ENCODE peak calls at places on chromosomes 16 and 17, in six cellular contexts. One of them, this sample, is unnamed.

GRCh38 chr16:31105677-31106213 is 2.4 kb upstream of the BCKDK start:
- DNase-seq in MM.1S: peak
- DNase-seq in neural crest cell: peak
- DNase-seq in ovary: peak
- DNase-seq in stomach: peak
- DNase-seq in CD8-positive, alpha-beta T cell: peak
- DNase-seq in this sample: no peak

GRCh38 chr17:34318474-34318873 is 761 bp upstream of the CCL8 start:
- DNase-seq in stomach: no peak
- DNase-seq in ovary: no peak
- DNase-seq in CD8-positive, alpha-beta T cell: no peak
- DNase-seq in MM.1S: peak
- DNase-seq in neural crest cell: no peak
- DNase-seq in this sample: no peak

GRCh38 chr16:20904507-20905079 is 4.0 kb downstream of the LYRM1 start:
- DNase-seq in CD8-positive, alpha-beta T cell: no peak
- DNase-seq in neural crest cell: no peak
- DNase-seq in stomach: peak
- DNase-seq in ovary: no peak
- DNase-seq in MM.1S: peak
- DNase-seq in this sample: no peak

GRCh38 chr16:52068447-52069074 is 478.4 kb downstream of the TOX3 start:
- DNase-seq in ovary: no peak
- DNase-seq in MM.1S: peak
- DNase-seq in stomach: peak
- DNase-seq in CD8-positive, alpha-beta T cell: no peak
- DNase-seq in neural crest cell: peak
- DNase-seq in this sample: no peak

GRCh38 chr17:56593741-56594527 is 435 bp downstream of the NOG start:
- DNase-seq in ovary: peak
- DNase-seq in stomach: peak
- DNase-seq in neural crest cell: peak
- DNase-seq in CD8-positive, alpha-beta T cell: no peak
- DNase-seq in MM.1S: peak
- DNase-seq in this sample: no peak

GRCh38 chr16:69179255-69180010 is 7.5 kb upstream of the SNTB2 start:
- DNase-seq in CD8-positive, alpha-beta T cell: no peak
- DNase-seq in ovary: peak
- DNase-seq in MM.1S: peak
- DNase-seq in neural crest cell: no peak
- DNase-seq in stomach: peak
- DNase-seq in this sample: no peak

GRCh38 chr16:88486398-88487123 is 33.5 kb downstream of the ZFPM1 start:
- DNase-seq in CD8-positive, alpha-beta T cell: no peak
- DNase-seq in MM.1S: no peak
- DNase-seq in neural crest cell: no peak
- DNase-seq in ovary: no peak
- DNase-seq in stomach: no peak
- DNase-seq in this sample: no peak

GRCh38 chr17:73589096-73589980 is 54.9 kb downstream of the SDK2 start:
- DNase-seq in stomach: no peak
- DNase-seq in MM.1S: no peak
- DNase-seq in ovary: no peak
- DNase-seq in CD8-positive, alpha-beta T cell: no peak
- DNase-seq in neural crest cell: no peak
- DNase-seq in this sample: no peak

GRCh38 chr17:4796550-4796915 is 569 bp downstream of the PSMB6 start:
- DNase-seq in neural crest cell: peak
- DNase-seq in ovary: no peak
- DNase-seq in MM.1S: no peak
- DNase-seq in CD8-positive, alpha-beta T cell: no peak
- DNase-seq in stomach: no peak
- DNase-seq in this sample: no peak

GRCh38 chr17:74190154-74190553 is 13.3 kb upstream of the RPL38 start:
- DNase-seq in stomach: no peak
- DNase-seq in neural crest cell: no peak
- DNase-seq in MM.1S: peak
- DNase-seq in ovary: no peak
- DNase-seq in CD8-positive, alpha-beta T cell: no peak
- DNase-seq in this sample: peak

GRCh38 chr16:74224828-74225227 is 71.8 kb upstream of the PSMD7 start:
- DNase-seq in stomach: no peak
- DNase-seq in CD8-positive, alpha-beta T cell: no peak
- DNase-seq in neural crest cell: no peak
- DNase-seq in MM.1S: no peak
- DNase-seq in ovary: no peak
- DNase-seq in this sample: no peak

GRCh38 chr17:83055911-83056582 is 23.4 kb upstream of the METRNL start:
- DNase-seq in MM.1S: no peak
- DNase-seq in neural crest cell: no peak
- DNase-seq in ovary: peak
- DNase-seq in stomach: peak
- DNase-seq in CD8-positive, alpha-beta T cell: no peak
- DNase-seq in this sample: no peak

GRCh38 chr17:72334205-72334604 is 213.4 kb downstream of the SOX9 start:
- DNase-seq in CD8-positive, alpha-beta T cell: no peak
- DNase-seq in MM.1S: no peak
- DNase-seq in ovary: no peak
- DNase-seq in stomach: no peak
- DNase-seq in neural crest cell: no peak
- DNase-seq in this sample: no peak

GRCh38 chr17:79746955-79747507 is 16.3 kb downstream of the ENPP7 start:
- DNase-seq in neural crest cell: no peak
- DNase-seq in CD8-positive, alpha-beta T cell: no peak
- DNase-seq in MM.1S: no peak
- DNase-seq in stomach: no peak
- DNase-seq in ovary: no peak
- DNase-seq in this sample: no peak

GRCh38 chr17:65270932-65271700 is 133.9 kb downstream of the RGS9 start:
- DNase-seq in stomach: no peak
- DNase-seq in MM.1S: no peak
- DNase-seq in CD8-positive, alpha-beta T cell: no peak
- DNase-seq in neural crest cell: no peak
- DNase-seq in ovary: no peak
- DNase-seq in this sample: no peak

GRCh38 chr16:6573577-6573976 is 759.1 kb upstream of the RBFOX1 start:
- DNase-seq in ovary: no peak
- DNase-seq in neural crest cell: peak
- DNase-seq in CD8-positive, alpha-beta T cell: no peak
- DNase-seq in stomach: no peak
- DNase-seq in MM.1S: peak
- DNase-seq in this sample: peak

GRCh38 chr17:41618341-41619161 is 5.8 kb downstream of the KRT17 start:
- DNase-seq in ovary: no peak
- DNase-seq in MM.1S: no peak
- DNase-seq in stomach: no peak
- DNase-seq in CD8-positive, alpha-beta T cell: no peak
- DNase-seq in neural crest cell: no peak
- DNase-seq in this sample: no peak

GRCh38 chr17:54172654-54173316 is 350.1 kb downstream of the KIF2B start:
- DNase-seq in MM.1S: peak
- DNase-seq in ovary: no peak
- DNase-seq in stomach: no peak
- DNase-seq in CD8-positive, alpha-beta T cell: no peak
- DNase-seq in neural crest cell: peak
- DNase-seq in this sample: no peak
- TF ChIP-seq CTCF in MM.1S: peak
- TF ChIP-seq CTCF in ovary: no peak
- TF ChIP-seq CTCF in stomach: no peak
- TF ChIP-seq CTCF in CD8-positive, alpha-beta T cell: no peak
- TF ChIP-seq CTCF in neural crest cell: peak
- TF ChIP-seq CTCF in this sample: peak

DNA sequence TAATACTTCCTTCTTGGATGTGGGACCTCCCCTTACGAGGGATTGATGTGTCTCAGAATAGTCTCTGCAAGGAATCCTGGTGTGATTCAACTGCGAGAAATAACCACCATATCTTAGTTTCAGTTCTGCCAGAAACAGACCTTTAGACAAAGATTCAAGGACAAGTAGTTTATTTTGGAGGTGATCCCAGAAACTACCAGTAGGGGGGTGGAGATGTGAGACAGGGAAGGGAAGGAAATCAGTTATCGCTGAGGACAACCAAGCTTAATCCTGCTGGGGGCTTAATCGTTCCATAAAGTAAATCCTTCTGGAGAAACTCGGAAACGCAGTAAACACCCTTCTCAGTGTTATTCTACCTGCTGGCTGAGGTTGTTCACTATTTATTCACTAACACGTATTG is 5.0 kb upstream of the SDR42E1 start:
- DNase-seq in stomach: no peak
- DNase-seq in CD8-positive, alpha-beta T cell: no peak
- DNase-seq in neural crest cell: no peak
- DNase-seq in ovary: no peak
- DNase-seq in MM.1S: peak
- DNase-seq in this sample: no peak
- TF ChIP-seq CTCF in stomach: no peak
- TF ChIP-seq CTCF in CD8-positive, alpha-beta T cell: no peak
- TF ChIP-seq CTCF in neural crest cell: peak
- TF ChIP-seq CTCF in ovary: no peak
- TF ChIP-seq CTCF in MM.1S: peak
- TF ChIP-seq CTCF in this sample: no peak

DNA sequence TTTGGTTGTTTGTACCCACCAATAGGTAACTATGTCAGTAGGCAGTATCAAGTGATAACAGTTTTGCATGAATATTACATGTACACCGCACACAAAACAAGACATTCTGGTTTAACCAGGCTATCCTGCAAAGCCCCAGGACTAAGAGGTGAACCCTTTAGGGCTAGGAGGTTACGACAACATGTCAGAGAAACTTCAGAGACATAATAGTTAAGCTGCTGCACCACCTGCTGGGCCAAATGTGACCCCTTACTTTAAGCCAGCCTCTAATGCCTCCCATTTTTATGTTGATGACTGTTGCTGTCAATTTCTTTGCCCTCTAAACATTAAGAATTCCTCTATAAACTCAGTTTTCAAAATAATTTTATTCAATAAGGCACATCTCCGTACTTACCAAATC is 15.4 kb downstream of the SRP68 start:
- DNase-seq in ovary: no peak
- DNase-seq in CD8-positive, alpha-beta T cell: no peak
- DNase-seq in stomach: no peak
- DNase-seq in neural crest cell: no peak
- DNase-seq in MM.1S: no peak
- DNase-seq in this sample: no peak
- TF ChIP-seq CTCF in ovary: no peak
- TF ChIP-seq CTCF in CD8-positive, alpha-beta T cell: peak
- TF ChIP-seq CTCF in stomach: no peak
- TF ChIP-seq CTCF in neural crest cell: no peak
- TF ChIP-seq CTCF in MM.1S: no peak
- TF ChIP-seq CTCF in this sample: no peak

GRCh38 chr17:7528842-7529241 is 20.0 kb upstream of the TNFSF12 start:
- DNase-seq in ovary: no peak
- DNase-seq in neural crest cell: no peak
- DNase-seq in stomach: no peak
- DNase-seq in CD8-positive, alpha-beta T cell: no peak
- DNase-seq in MM.1S: no peak
- DNase-seq in this sample: no peak

GRCh38 chr17:7523033-7523432 is 25.8 kb upstream of the TNFSF12 start:
- DNase-seq in neural crest cell: peak
- DNase-seq in ovary: no peak
- DNase-seq in stomach: peak
- DNase-seq in MM.1S: peak
- DNase-seq in CD8-positive, alpha-beta T cell: no peak
- DNase-seq in this sample: no peak
- TF ChIP-seq CTCF in neural crest cell: peak
- TF ChIP-seq CTCF in ovary: no peak
- TF ChIP-seq CTCF in stomach: no peak
- TF ChIP-seq CTCF in MM.1S: peak
- TF ChIP-seq CTCF in CD8-positive, alpha-beta T cell: peak
- TF ChIP-seq CTCF in this sample: peak

DNA sequence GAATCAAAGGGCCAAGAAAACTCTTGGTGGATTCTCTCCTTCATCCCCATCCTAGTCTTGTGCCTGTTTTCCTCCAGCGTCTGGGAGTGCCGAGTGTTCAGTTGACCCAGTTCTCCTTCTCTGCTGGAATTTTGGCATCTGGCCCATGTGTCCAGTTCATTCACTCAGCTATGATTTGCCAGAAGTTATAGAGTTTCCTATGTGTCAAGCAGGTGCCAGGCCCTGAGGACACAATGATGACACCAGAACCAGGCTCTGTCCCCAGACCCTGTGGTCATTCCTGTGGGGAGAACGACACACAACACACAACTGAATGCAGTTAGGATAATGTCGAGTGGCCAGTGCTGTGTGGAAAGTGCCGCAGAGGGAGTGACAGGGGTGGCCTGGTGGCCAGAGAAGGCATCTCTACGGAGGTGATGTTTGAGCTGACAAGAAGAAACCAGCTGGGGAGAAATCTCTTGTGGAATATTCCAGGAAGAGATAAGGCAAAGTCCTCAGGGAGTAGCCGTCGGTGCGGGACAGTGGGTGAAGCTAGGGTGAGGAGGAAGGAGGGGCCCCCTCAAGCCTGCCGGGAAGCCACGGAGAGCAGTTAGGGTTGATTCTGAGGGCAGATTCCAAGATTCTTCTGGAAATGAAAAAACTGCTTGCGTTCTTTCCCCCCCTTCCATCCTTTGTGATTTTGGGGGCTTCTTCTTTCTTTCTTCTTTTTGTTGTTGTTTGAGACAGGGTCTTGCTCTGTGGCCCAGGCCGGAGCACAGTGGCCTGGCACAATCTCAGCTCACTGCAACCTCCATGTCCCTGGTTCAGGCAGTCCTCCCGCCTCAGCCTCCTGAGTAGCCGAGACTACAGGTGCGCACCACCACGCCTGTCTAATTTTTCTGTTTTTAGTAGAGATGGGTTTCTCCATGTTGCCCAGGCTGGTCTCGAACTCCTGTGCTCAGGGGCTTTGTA is 35.8 kb upstream of the IL34 start:
- DNase-seq in neural crest cell: no peak
- DNase-seq in stomach: no peak
- DNase-seq in MM.1S: no peak
- DNase-seq in CD8-positive, alpha-beta T cell: no peak
- DNase-seq in ovary: no peak
- DNase-seq in this sample: no peak
- TF ChIP-seq CTCF in neural crest cell: no peak
- TF ChIP-seq CTCF in stomach: no peak
- TF ChIP-seq CTCF in MM.1S: no peak
- TF ChIP-seq CTCF in CD8-positive, alpha-beta T cell: no peak
- TF ChIP-seq CTCF in ovary: no peak
- TF ChIP-seq CTCF in this sample: no peak

DNA sequence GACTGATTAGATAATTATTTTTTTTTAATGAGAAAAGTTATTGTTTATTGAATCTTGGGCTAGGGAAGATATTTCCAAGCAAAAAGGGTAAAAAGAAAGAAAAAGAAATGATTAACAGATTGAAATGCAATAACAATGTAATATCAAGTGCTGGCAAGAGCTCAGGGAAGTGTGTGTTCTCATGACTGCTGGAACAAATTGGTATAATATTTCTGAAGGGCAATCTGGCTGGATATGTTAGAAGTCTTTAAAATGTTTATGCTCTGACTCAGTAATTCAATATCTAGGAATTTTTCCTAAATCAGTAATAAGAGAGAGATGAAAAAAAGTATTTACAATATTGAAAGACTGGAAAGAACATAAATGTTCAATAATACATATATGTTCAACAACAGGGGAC is 7.6 kb upstream of the ZNF624 start:
- DNase-seq in CD8-positive, alpha-beta T cell: no peak
- DNase-seq in MM.1S: no peak
- DNase-seq in stomach: no peak
- DNase-seq in ovary: no peak
- DNase-seq in neural crest cell: no peak
- DNase-seq in this sample: no peak
- TF ChIP-seq CTCF in CD8-positive, alpha-beta T cell: no peak
- TF ChIP-seq CTCF in MM.1S: no peak
- TF ChIP-seq CTCF in stomach: no peak
- TF ChIP-seq CTCF in ovary: no peak
- TF ChIP-seq CTCF in neural crest cell: no peak
- TF ChIP-seq CTCF in this sample: no peak

This sample was measured in D721Med.